ENCODE peak calls at places on chromosomes 13 and 19, in eight cellular contexts. X, I, U, L, V, W, D and B are unnamed samples.

GRCh38 chr19:33300016-33300981 is 2.0 kb downstream of the CEBPA start:
- DNase-seq in X (no peak), I (peak), U (no peak), L (no peak), V (no peak), W (no peak), D (peak), B (no peak)

GRCh38 chr13:112726018-112726767 is 36.4 kb downstream of the ATP11A start:
- DNase-seq in X (no peak), I (no peak), U (no peak), L (no peak), V (no peak), W (no peak), D (no peak), B (no peak)

GRCh38 chr19:42553292-42554045 is 25.2 kb upstream of the CEACAM1 start:
- DNase-seq in X (peak), I (peak), U (peak), L (no peak), V (no peak), W (no peak), D (no peak), B (no peak)

GRCh38 chr13:105219636-105220035 is 1315.8 kb downstream of the EFNB2 start:
- DNase-seq in X (peak), I (peak), U (no peak), L (no peak), V (no peak), W (no peak), D (no peak), B (no peak)

GRCh38 chr13:20350819-20351218 is 118.7 kb upstream of the GJB6 start:
- DNase-seq in X (peak), I (peak), U (no peak), L (no peak), V (no peak), W (no peak), D (no peak), B (no peak)

GRCh38 chr13:100440756-100441421 is 147.7 kb downstream of the GGACT start:
- DNase-seq in X (peak), I (no peak), U (no peak), L (no peak), V (no peak), W (no peak), D (no peak), B (no peak)

GRCh38 chr19:15323496-15324235 is 8.7 kb downstream of the BRD4 start:
- DNase-seq in X (peak), I (peak), U (peak), L (no peak), V (no peak), W (no peak), D (peak), B (no peak)

GRCh38 chr13:106815545-106815944 is 247.6 kb upstream of the ARGLU1 start:
- DNase-seq in X (no peak), I (no peak), U (no peak), L (no peak), V (no peak), W (no peak), D (no peak), B (no peak)

GRCh38 chr19:33519416-33519815 is 2.2 kb downstream of the PEPD start:
- DNase-seq in X (no peak), I (no peak), U (no peak), L (no peak), V (no peak), W (no peak), D (no peak), B (no peak)

GRCh38 chr13:80979035-80979641 is 638.2 kb upstream of the SPRY2 start:
- DNase-seq in X (peak), I (peak), U (peak), L (no peak), V (peak), W (peak), D (peak), B (peak)

GRCh38 chr19:7914099-7914498 is 531 bp upstream of the TGFBR3L start:
- DNase-seq in X (no peak), I (no peak), U (no peak), L (no peak), V (no peak), W (no peak), D (no peak), B (no peak)

GRCh38 chr13:99601535-99601934 is 100.3 kb downstream of the TM9SF2 start:
- DNase-seq in X (no peak), I (no peak), U (no peak), L (no peak), V (no peak), W (no peak), D (no peak), B (no peak)

GRCh38 chr13:43235028-43235427 is 211.6 kb downstream of the DNAJC15 start:
- DNase-seq in X (peak), I (no peak), U (no peak), L (no peak), V (no peak), W (no peak), D (no peak), B (no peak)

GRCh38 chr19:28831464-28831863 is 381.5 kb downstream of the UQCRFS1 start:
- DNase-seq in X (no peak), I (no peak), U (no peak), L (no peak), V (no peak), W (no peak), D (no peak), B (no peak)

GRCh38 chr13:95505265-95505664 is 47.3 kb upstream of the CLDN10 start:
- DNase-seq in X (peak), I (peak), U (no peak), L (no peak), V (no peak), W (no peak), D (no peak), B (no peak)

GRCh38 chr13:40024578-40024952 is 369.1 kb downstream of the COG6 start:
- DNase-seq in X (no peak), I (no peak), U (no peak), L (no peak), V (no peak), W (no peak), D (no peak), B (no peak)

GRCh38 chr13:21079206-21079605 is 17.8 kb upstream of the LATS2 start:
- DNase-seq in X (peak), I (no peak), U (no peak), L (no peak), V (no peak), W (no peak), D (no peak), B (no peak)

GRCh38 chr19:50005428-50005827 is 19.7 kb downstream of the VRK3 start:
- DNase-seq in X (no peak), I (no peak), U (no peak), L (no peak), V (no peak), W (no peak), D (no peak), B (no peak)

GRCh38 chr19:48473161-48473966 is 4.2 kb downstream of the CYTH2 start:
- DNase-seq in X (no peak), I (no peak), U (no peak), L (no peak), V (no peak), W (no peak), D (no peak), B (no peak)

GRCh38 chr13:30276178-30276577 is 31.2 kb downstream of the KATNAL1 start:
- DNase-seq in X (peak), I (no peak), U (no peak), L (no peak), V (no peak), W (no peak), D (no peak), B (peak)

GRCh38 chr13:51643114-51643881 is 59.0 kb downstream of the WDFY2 start:
- DNase-seq in X (peak), I (peak), U (peak), L (no peak), V (no peak), W (no peak), D (no peak), B (no peak)

GRCh38 chr13:113665582-113666323 is 1.3 kb upstream of the GRK1 start:
- DNase-seq in X (no peak), I (no peak), U (no peak), L (peak), V (no peak), W (no peak), D (peak), B (no peak)

GRCh38 chr13:80727321-80727975 is 386.5 kb upstream of the SPRY2 start:
- DNase-seq in X (no peak), I (no peak), U (no peak), L (no peak), V (no peak), W (no peak), D (no peak), B (no peak)

GRCh38 chr13:100798739-100799361 is 124.3 kb upstream of the TMTC4 start:
- DNase-seq in X (no peak), I (peak), U (no peak), L (no peak), V (no peak), W (no peak), D (no peak), B (no peak)

GRCh38 chr13:44921931-44922758 is 67.1 kb downstream of the NUFIP1 start:
- DNase-seq in X (peak), I (peak), U (no peak), L (no peak), V (no peak), W (no peak), D (peak), B (no peak)

GRCh38 chr13:40064723-40065122 is 409.3 kb downstream of the COG6 start:
- DNase-seq in X (peak), I (peak), U (no peak), L (no peak), V (no peak), W (no peak), D (peak), B (no peak)

GRCh38 chr13:58165617-58166016 is 534.1 kb downstream of the PCDH17 start:
- DNase-seq in X (peak), I (no peak), U (no peak), L (no peak), V (no peak), W (no peak), D (no peak), B (no peak)

GRCh38 chr13:24254151-24254810 is 55.1 kb upstream of the C1QTNF9 start:
- DNase-seq in X (no peak), I (peak), U (peak), L (no peak), V (no peak), W (no peak), D (no peak), B (no peak)

GRCh38 chr13:46059405-46059804 is 6.9 kb upstream of the ZC3H13 start:
- DNase-seq in X (no peak), I (no peak), U (no peak), L (no peak), V (no peak), W (no peak), D (no peak), B (no peak)

GRCh38 chr19:47421844-47422395 is 2.6 kb upstream of the MEIS3 start:
- DNase-seq in X (peak), I (no peak), U (no peak), L (no peak), V (no peak), W (peak), D (no peak), B (no peak)

GRCh38 chr13:93698016-93698613 is 471.5 kb downstream of the GPC6 start:
- DNase-seq in X (peak), I (no peak), U (no peak), L (no peak), V (no peak), W (no peak), D (no peak), B (no peak)

GRCh38 chr19:49342291-49342721 is 7.1 kb downstream of the CD37 start:
- DNase-seq in X (no peak), I (no peak), U (no peak), L (peak), V (no peak), W (no peak), D (peak), B (no peak)

GRCh38 chr19:31226536-31226935 is 122.7 kb downstream of the TSHZ3 start:
- DNase-seq in X (peak), I (no peak), U (no peak), L (no peak), V (no peak), W (no peak), D (no peak), B (no peak)

GRCh38 chr13:67148219-67148583 is 81.9 kb downstream of the PCDH9 start:
- DNase-seq in X (peak), I (peak), U (no peak), L (no peak), V (no peak), W (no peak), D (no peak), B (no peak)

GRCh38 chr13:79450110-79450509 is 30.8 kb upstream of the NDFIP2 start:
- DNase-seq in X (no peak), I (no peak), U (no peak), L (no peak), V (no peak), W (no peak), D (no peak), B (no peak)

GRCh38 chr13:107993239-107993948 is 221.9 kb downstream of the LIG4 start:
- DNase-seq in X (peak), I (peak), U (no peak), L (no peak), V (no peak), W (no peak), D (no peak), B (no peak)

GRCh38 chr13:83546476-83546875 is 335.8 kb downstream of the SLITRK1 start:
- DNase-seq in X (peak), I (no peak), U (no peak), L (no peak), V (no peak), W (no peak), D (no peak), B (no peak)

DNA sequence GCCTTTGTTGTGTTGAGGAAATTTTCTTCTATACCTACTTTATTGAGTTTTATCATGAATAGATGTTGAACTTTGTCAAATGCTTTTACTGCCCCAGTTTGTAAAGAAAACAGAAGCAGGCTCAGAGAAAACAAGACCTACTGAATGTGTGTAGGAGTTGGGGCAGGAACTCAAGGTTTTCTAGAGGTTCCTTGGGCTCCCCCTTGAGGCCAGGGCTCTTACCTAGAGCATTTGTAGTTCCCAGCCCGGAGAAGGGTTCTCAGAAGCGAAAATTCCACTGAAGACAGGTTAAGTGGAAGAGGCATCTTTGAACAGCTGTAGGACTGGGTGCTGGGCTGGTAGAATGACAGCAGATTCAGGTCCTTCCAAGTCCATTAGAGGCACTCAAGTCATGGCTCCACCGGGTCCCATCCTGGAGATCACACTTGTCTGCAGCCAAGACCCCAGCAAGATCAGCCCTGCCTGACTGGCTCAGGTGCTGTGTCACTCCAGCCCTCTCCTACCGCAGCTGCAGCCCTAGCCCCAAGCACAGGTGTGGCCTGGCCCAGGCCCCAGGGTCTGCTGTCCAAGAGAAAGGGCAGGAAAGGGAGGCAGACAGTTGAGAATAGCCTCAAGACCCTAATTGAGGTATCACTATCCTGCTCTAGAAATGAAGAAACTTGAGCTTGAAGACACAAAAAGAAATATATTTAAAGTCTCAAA is 425.5 kb downstream of the PCDH20 start:
- DNase-seq in X (no peak), I (peak), U (no peak), L (no peak), V (peak), W (no peak), D (no peak), B (no peak)
- TF ChIP-seq CTCF in X (no peak), I (peak), U (peak), L (no peak), V (no peak), W (no peak), D (no peak), B (no peak)

DNA sequence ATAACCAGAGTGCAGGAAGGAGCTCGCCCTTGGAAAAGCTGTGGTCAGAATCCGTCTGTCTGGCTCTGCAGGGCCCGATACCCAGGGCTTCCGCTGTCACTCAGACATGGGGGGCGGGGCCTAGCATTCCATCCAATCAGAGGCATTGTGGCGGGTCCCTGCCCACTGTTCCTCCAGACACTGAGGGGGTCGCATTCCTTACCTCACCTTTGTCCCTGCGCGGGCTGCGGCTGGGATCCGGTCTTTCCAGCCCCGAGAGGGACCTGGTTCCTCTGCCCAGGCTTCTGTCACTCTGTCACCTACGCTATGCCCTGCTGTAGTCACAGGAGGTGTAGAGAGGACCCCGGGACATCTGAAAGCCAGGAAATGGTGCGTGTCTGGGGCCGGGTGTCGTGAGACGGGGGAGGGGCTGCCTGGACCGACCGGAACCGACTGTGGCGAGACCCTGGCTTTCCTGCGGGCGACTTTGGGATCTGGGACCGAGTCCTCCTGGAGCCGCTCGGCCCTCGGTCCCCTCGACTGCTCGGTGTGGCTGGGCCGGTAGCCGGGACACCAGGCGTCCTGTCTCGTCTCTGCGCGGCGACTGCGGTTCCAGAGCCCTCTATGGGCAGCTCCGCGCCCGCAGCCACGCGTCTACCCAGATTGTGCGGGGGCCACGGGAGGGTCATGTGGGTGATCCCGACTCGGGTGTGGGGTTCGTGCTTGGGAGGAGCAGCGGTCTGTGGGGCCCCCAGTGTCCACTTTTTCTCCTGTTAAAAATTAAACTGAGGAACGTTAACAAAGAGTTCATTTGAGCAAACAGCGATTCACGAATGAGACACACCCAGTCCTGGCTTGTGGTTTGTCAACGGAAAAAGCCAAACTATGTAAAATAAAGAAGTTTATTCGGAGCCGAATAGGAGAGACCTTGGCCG is at the start of gene ZNF69:
- DNase-seq in X (peak), I (peak), U (no peak), L (peak), V (no peak), W (peak), D (peak), B (peak)
- TF ChIP-seq CTCF in X (no peak), I (no peak), U (no peak), L (no peak), V (no peak), W (no peak), D (no peak), B (peak)

DNA sequence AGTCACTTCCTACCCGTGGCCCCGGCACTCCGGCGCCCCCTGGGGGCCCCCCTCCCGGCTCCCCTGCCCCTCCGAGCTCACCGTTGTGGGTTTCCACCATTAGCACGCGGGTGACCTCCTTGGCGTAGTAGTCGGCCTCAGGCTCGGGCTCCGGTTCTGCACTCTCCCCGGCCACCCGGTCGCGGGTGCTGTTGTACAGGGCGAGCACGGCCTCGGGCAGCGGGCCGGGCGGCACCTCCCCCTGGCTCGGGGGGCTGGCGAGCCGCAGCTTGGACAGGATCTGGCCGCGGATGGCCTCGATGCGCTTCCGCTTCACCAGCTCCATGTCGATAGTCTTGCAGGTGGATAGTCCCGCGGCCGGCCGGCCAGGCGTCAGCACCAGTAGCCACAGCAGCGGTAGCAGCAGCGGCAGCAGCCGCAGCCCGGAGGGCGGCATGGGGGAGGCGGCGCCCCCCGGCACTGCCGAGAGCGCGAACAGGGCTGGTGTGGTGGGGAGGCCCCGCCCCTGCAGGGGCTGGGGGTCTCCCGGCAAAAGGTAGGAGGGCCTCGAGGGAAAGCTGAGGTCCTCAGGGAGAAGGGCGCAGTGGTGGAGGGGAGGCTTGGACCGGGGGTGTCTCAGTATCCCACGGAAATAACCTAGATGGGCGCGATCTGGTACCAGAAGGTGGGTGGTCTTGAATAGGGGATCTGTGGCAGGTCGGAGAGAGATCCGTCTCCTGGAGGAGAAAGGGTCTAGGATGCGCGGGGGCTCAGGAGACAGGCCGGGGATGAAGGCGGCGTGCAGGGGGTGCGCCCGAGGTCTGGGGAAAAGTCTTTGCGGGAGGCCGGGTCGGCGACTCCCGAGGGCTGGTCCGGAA is 885 bp downstream of the TGFB1 start:
- DNase-seq in X (peak), I (peak), U (peak), L (peak), V (peak), W (peak), D (peak), B (peak)
- TF ChIP-seq CTCF in X (peak), I (peak), U (peak), L (no peak), V (peak), W (peak), D (peak), B (peak)

GRCh38 chr19:18477042-18477760 is 39.3 kb upstream of the ISYNA1 start:
- DNase-seq in X (no peak), I (no peak), U (no peak), L (no peak), V (no peak), W (no peak), D (no peak), B (no peak)
- TF ChIP-seq CTCF in X (no peak), I (no peak), U (no peak), L (no peak), V (no peak), W (no peak), D (peak), B (no peak)

DNA sequence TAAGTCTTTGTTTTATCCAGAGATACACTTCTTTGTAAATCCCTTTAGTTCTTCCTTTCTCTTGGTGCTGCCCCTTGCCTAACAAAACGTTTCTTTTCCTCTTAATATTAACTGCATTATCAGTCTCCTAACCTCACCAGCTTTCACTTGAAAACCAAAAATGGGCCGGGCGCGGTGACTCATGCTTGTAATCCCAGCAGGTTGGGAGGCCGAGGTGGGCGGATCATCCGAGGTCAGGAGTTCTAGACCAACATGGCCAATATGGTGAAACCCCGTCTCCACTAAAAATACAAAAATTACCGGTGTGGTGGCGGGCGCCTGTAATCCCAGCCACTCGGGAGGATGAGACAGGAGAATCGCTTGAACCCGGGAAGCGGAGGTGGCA is 329.8 kb upstream of the MIR17HG start:
- DNase-seq in X (peak), I (peak), U (no peak), L (no peak), V (no peak), W (no peak), D (no peak), B (no peak)
- TF ChIP-seq CTCF in X (no peak), I (no peak), U (no peak), L (no peak), V (peak), W (peak), D (no peak), B (peak)